ENCODE peak calls at places on chromosomes 7 and 10, in eight cellular contexts. One of them, this sample, is unnamed.

GRCh38 chr10:114322344-114322743 is 82.0 kb downstream of the AFAP1L2 start:
- DNase-seq in A549: no peak
- DNase-seq in HL-60: no peak
- DNase-seq in GM23338: no peak
- DNase-seq in HCT116: no peak
- DNase-seq in SK-N-SH: peak; percentile 70
- DNase-seq in Panc1: no peak
- DNase-seq in GM12878: no peak
- DNase-seq in this sample: no peak

GRCh38 chr10:95834375-95834774 is 73.4 kb upstream of the CC2D2B start:
- DNase-seq in A549: no peak
- DNase-seq in HL-60: no peak
- DNase-seq in GM23338: no peak
- DNase-seq in HCT116: no peak
- DNase-seq in SK-N-SH: no peak
- DNase-seq in Panc1: no peak
- DNase-seq in GM12878: no peak
- DNase-seq in this sample: no peak

GRCh38 chr7:129209067-129209926 is 15.5 kb upstream of the AHCYL2 start:
- DNase-seq in A549: no peak
- DNase-seq in HL-60: no peak
- DNase-seq in GM23338: no peak
- DNase-seq in HCT116: no peak
- DNase-seq in SK-N-SH: no peak
- DNase-seq in Panc1: no peak
- DNase-seq in GM12878: no peak
- DNase-seq in this sample: no peak

GRCh38 chr10:86815035-86815617 is 58.7 kb downstream of the BMPR1A start:
- DNase-seq in A549: no peak
- DNase-seq in HL-60: no peak
- DNase-seq in GM23338: no peak
- DNase-seq in HCT116: no peak
- DNase-seq in SK-N-SH: no peak
- DNase-seq in Panc1: no peak
- DNase-seq in GM12878: no peak
- DNase-seq in this sample: no peak

GRCh38 chr7:149300751-149301150 is 38.8 kb downstream of the ZNF783 start:
- DNase-seq in A549: no peak
- DNase-seq in HL-60: no peak
- DNase-seq in GM23338: no peak
- DNase-seq in HCT116: no peak
- DNase-seq in SK-N-SH: no peak
- DNase-seq in Panc1: no peak
- DNase-seq in GM12878: no peak
- DNase-seq in this sample: no peak

GRCh38 chr7:139727151-139727705 is 50.6 kb downstream of the HIPK2 start:
- DNase-seq in A549: no peak
- DNase-seq in HL-60: no peak
- DNase-seq in GM23338: no peak
- DNase-seq in HCT116: no peak
- DNase-seq in SK-N-SH: no peak
- DNase-seq in Panc1: no peak
- DNase-seq in GM12878: no peak
- DNase-seq in this sample: no peak

GRCh38 chr7:114539575-114539974 is 125.0 kb downstream of the FOXP2 start:
- DNase-seq in A549: no peak
- DNase-seq in HL-60: no peak
- DNase-seq in GM23338: peak; percentile 24
- DNase-seq in HCT116: peak; percentile 3
- DNase-seq in SK-N-SH: no peak
- DNase-seq in Panc1: no peak
- DNase-seq in GM12878: no peak
- DNase-seq in this sample: peak; percentile 12

GRCh38 chr7:801940-802364 is 30.3 kb upstream of the SUN1 start:
- DNase-seq in A549: no peak
- DNase-seq in HL-60: no peak
- DNase-seq in GM23338: no peak
- DNase-seq in HCT116: no peak
- DNase-seq in SK-N-SH: peak; percentile 72
- DNase-seq in Panc1: no peak
- DNase-seq in GM12878: no peak
- DNase-seq in this sample: no peak

GRCh38 chr10:69344591-69345244 is 66.4 kb downstream of the HK1 start:
- DNase-seq in A549: no peak
- DNase-seq in HL-60: no peak
- DNase-seq in GM23338: peak; percentile 49
- DNase-seq in HCT116: no peak
- DNase-seq in SK-N-SH: no peak
- DNase-seq in Panc1: no peak
- DNase-seq in GM12878: peak; percentile 28
- DNase-seq in this sample: no peak

GRCh38 chr10:46553238-46554049 is 3.0 kb downstream of the GPRIN2 start:
- DNase-seq in A549: no peak
- DNase-seq in HL-60: no peak
- DNase-seq in GM23338: no peak
- DNase-seq in HCT116: no peak
- DNase-seq in SK-N-SH: no peak
- DNase-seq in Panc1: no peak
- DNase-seq in GM12878: no peak
- DNase-seq in this sample: no peak

GRCh38 chr10:12703813-12704212 is 297.7 kb downstream of the CCDC3 start:
- DNase-seq in A549: no peak
- DNase-seq in HL-60: no peak
- DNase-seq in GM23338: no peak
- DNase-seq in HCT116: no peak
- DNase-seq in SK-N-SH: no peak
- DNase-seq in Panc1: no peak
- DNase-seq in GM12878: no peak
- DNase-seq in this sample: no peak

GRCh38 chr10:92153-92552 is 43.1 kb upstream of the TUBB8 start:
- DNase-seq in A549: no peak
- DNase-seq in HL-60: no peak
- DNase-seq in GM23338: no peak
- DNase-seq in HCT116: no peak
- DNase-seq in SK-N-SH: no peak
- DNase-seq in Panc1: no peak
- DNase-seq in GM12878: no peak
- DNase-seq in this sample: no peak
- TF ChIP-seq REST in A549: no peak
- TF ChIP-seq REST in HL-60: no peak
- TF ChIP-seq REST in GM23338: no peak
- TF ChIP-seq REST in HCT116: no peak
- TF ChIP-seq REST in SK-N-SH: no peak
- TF ChIP-seq REST in Panc1: no peak
- TF ChIP-seq REST in GM12878: no peak
- TF ChIP-seq REST in this sample: no peak

GRCh38 chr10:103784089-103784488 is 71.3 kb downstream of the SH3PXD2A start:
- DNase-seq in A549: no peak
- DNase-seq in HL-60: no peak
- DNase-seq in GM23338: no peak
- DNase-seq in HCT116: no peak
- DNase-seq in SK-N-SH: no peak
- DNase-seq in Panc1: no peak
- DNase-seq in GM12878: no peak
- DNase-seq in this sample: no peak

GRCh38 chr10:103783686-103784085 is 71.7 kb downstream of the SH3PXD2A start:
- DNase-seq in A549: no peak
- DNase-seq in HL-60: no peak
- DNase-seq in GM23338: no peak
- DNase-seq in HCT116: no peak
- DNase-seq in SK-N-SH: no peak
- DNase-seq in Panc1: no peak
- DNase-seq in GM12878: no peak
- DNase-seq in this sample: no peak

GRCh38 chr10:103786020-103786419 is 69.4 kb downstream of the SH3PXD2A start:
- DNase-seq in A549: no peak
- DNase-seq in HL-60: no peak
- DNase-seq in GM23338: no peak
- DNase-seq in HCT116: no peak
- DNase-seq in SK-N-SH: no peak
- DNase-seq in Panc1: no peak
- DNase-seq in GM12878: no peak
- DNase-seq in this sample: no peak

GRCh38 chr10:103787251-103787816 is 68.0 kb downstream of the SH3PXD2A start:
- DNase-seq in A549: no peak
- DNase-seq in HL-60: no peak
- DNase-seq in GM23338: no peak
- DNase-seq in HCT116: no peak
- DNase-seq in SK-N-SH: no peak
- DNase-seq in Panc1: no peak
- DNase-seq in GM12878: no peak
- DNase-seq in this sample: no peak

GRCh38 chr10:103784723-103785418 is 70.5 kb downstream of the SH3PXD2A start:
- DNase-seq in A549: no peak
- DNase-seq in HL-60: peak; percentile 10
- DNase-seq in GM23338: no peak
- DNase-seq in HCT116: no peak
- DNase-seq in SK-N-SH: no peak
- DNase-seq in Panc1: no peak
- DNase-seq in GM12878: no peak
- DNase-seq in this sample: no peak
- TF ChIP-seq REST in A549: no peak
- TF ChIP-seq REST in HL-60: no peak
- TF ChIP-seq REST in GM23338: no peak
- TF ChIP-seq REST in HCT116: no peak
- TF ChIP-seq REST in SK-N-SH: no peak
- TF ChIP-seq REST in Panc1: no peak
- TF ChIP-seq REST in GM12878: no peak
- TF ChIP-seq REST in this sample: no peak

GRCh38 chr10:80468002-80468401 is 13.9 kb downstream of the TSPAN14 start:
- DNase-seq in A549: no peak
- DNase-seq in HL-60: no peak
- DNase-seq in GM23338: peak; percentile 87
- DNase-seq in HCT116: no peak
- DNase-seq in SK-N-SH: peak; percentile 63
- DNase-seq in Panc1: no peak
- DNase-seq in GM12878: no peak
- DNase-seq in this sample: no peak
- TF ChIP-seq REST in A549: no peak
- TF ChIP-seq REST in HL-60: no peak
- TF ChIP-seq REST in GM23338: no peak
- TF ChIP-seq REST in HCT116: no peak
- TF ChIP-seq REST in SK-N-SH: no peak
- TF ChIP-seq REST in Panc1: no peak
- TF ChIP-seq REST in GM12878: no peak
- TF ChIP-seq REST in this sample: no peak

GRCh38 chr10:124594240-124594639 is 132.6 kb downstream of the LHPP start:
- DNase-seq in A549: no peak
- DNase-seq in HL-60: no peak
- DNase-seq in GM23338: no peak
- DNase-seq in HCT116: no peak
- DNase-seq in SK-N-SH: no peak
- DNase-seq in Panc1: no peak
- DNase-seq in GM12878: no peak
- DNase-seq in this sample: no peak
- TF ChIP-seq REST in A549: no peak
- TF ChIP-seq REST in HL-60: no peak
- TF ChIP-seq REST in GM23338: no peak
- TF ChIP-seq REST in HCT116: no peak
- TF ChIP-seq REST in SK-N-SH: no peak
- TF ChIP-seq REST in Panc1: no peak
- TF ChIP-seq REST in GM12878: no peak
- TF ChIP-seq REST in this sample: no peak